ENCODE peak calls at places on chromosomes 13 and 19, in ten cellular contexts. M is fibroblast of lung, V is MM.1S, C is endothelial cell of umbilical vein, G is mammary epithelial cell, N is HCT116, S is GM12878, W is GM23248, B is GM23338, X is K562. A is an unnamed sample.

GRCh38 chr13:105220063-105220462 is 1315.4 kb downstream of the EFNB2 start:
- DNase-seq in S (no peak), V (no peak), W (no peak), C (no peak), N (no peak), G (no peak), M (peak), B (no peak), X (no peak), A (no peak)

GRCh38 chr19:30788105-30788765 is 416.1 kb downstream of the ZNF536 start:
- DNase-seq in V (no peak), W (no peak), M (no peak), S (no peak), N (no peak), B (no peak), C (no peak), X (no peak), G (no peak), A (no peak)

GRCh38 chr13:29676535-29676934 is 81.0 kb upstream of the SLC7A1 start:
- DNase-seq in W (peak), B (no peak), M (peak), S (no peak), N (no peak), G (peak), C (no peak), X (no peak), V (no peak), A (peak)

GRCh38 chr19:19336597-19336996 is 16.0 kb downstream of the MAU2 start:
- DNase-seq in S (no peak), X (no peak), V (no peak), G (no peak), N (no peak), M (no peak), C (no peak), W (no peak), B (no peak), A (no peak)

GRCh38 chr19:18596752-18597157 is 8.2 kb downstream of the REX1BD start:
- DNase-seq in X (peak), G (no peak), V (no peak), W (peak), S (no peak), B (peak), C (peak), M (no peak), N (peak), A (no peak)

GRCh38 chr13:58907347-58907746 is 1256.4 kb downstream of the DIAPH3 start:
- DNase-seq in V (no peak), W (no peak), B (no peak), M (no peak), X (no peak), G (no peak), C (no peak), S (no peak), N (no peak), A (no peak)

GRCh38 chr19:3135961-3136683 is at the start of gene GNA15:
- DNase-seq in X (no peak), M (no peak), C (no peak), G (peak), W (no peak), B (no peak), N (no peak), V (no peak), S (no peak), A (no peak)

GRCh38 chr13:113209336-113209879 is at the start of gene CUL4A:
- DNase-seq in S (no peak), G (peak), X (peak), C (no peak), V (peak), B (peak), N (peak), W (peak), M (peak), A (peak)

GRCh38 chr13:47426126-47426849 is 529.4 kb upstream of the HTR2A start:
- DNase-seq in W (peak), S (no peak), B (no peak), M (peak), C (no peak), N (no peak), V (no peak), X (no peak), G (peak), A (no peak)

GRCh38 chr19:19405919-19406877 is 723 bp downstream of the GATAD2A start:
- DNase-seq in S (no peak), B (peak), N (no peak), X (peak), M (peak), W (peak), G (peak), V (peak), C (peak), A (peak)

GRCh38 chr19:28980236-28980868 is 232.6 kb downstream of the UQCRFS1 start:
- DNase-seq in G (no peak), B (peak), S (no peak), X (no peak), V (no peak), N (no peak), W (peak), C (no peak), M (no peak), A (no peak)

GRCh38 chr19:2239771-2240770 is 3.4 kb downstream of the SF3A2 start:
- DNase-seq in G (no peak), V (peak), C (peak), M (peak), W (peak), N (no peak), X (peak), B (peak), S (no peak), A (no peak)

GRCh38 chr19:19488041-19488874 is 27.1 kb downstream of the TSSK6 start:
- DNase-seq in M (peak), W (peak), C (peak), S (no peak), V (no peak), G (no peak), X (peak), B (peak), N (no peak), A (no peak)

GRCh38 chr13:44726214-44726613 is 150.1 kb upstream of the TSC22D1 start:
- DNase-seq in G (peak), X (no peak), S (no peak), C (no peak), W (peak), M (peak), B (no peak), V (no peak), N (no peak), A (no peak)

GRCh38 chr13:89375839-89376238 is 1704.7 kb downstream of the SLITRK5 start:
- DNase-seq in G (peak), C (peak), V (no peak), X (no peak), B (no peak), W (peak), M (peak), S (no peak), N (no peak), A (no peak)

GRCh38 chr19:29971648-29972047 is 29.6 kb downstream of the URI1 start:
- DNase-seq in M (no peak), X (no peak), W (no peak), C (no peak), S (no peak), N (no peak), G (no peak), V (no peak), B (no peak), A (no peak)

GRCh38 chr13:112133489-112134149 is 66.7 kb downstream of the SOX1 start:
- DNase-seq in B (no peak), W (no peak), V (no peak), S (no peak), N (no peak), X (no peak), C (no peak), G (no peak), M (no peak), A (no peak)

GRCh38 chr13:97403893-97404683 is 29.9 kb upstream of the RAP2A start:
- DNase-seq in N (no peak), B (no peak), V (no peak), S (no peak), M (no peak), W (peak), G (no peak), X (no peak), C (no peak), A (no peak)

GRCh38 chr13:30325668-30326067 is 18.3 kb upstream of the KATNAL1 start:
- DNase-seq in W (no peak), V (no peak), X (no peak), M (no peak), C (no peak), N (no peak), B (no peak), S (no peak), G (no peak), A (no peak)

GRCh38 chr19:54662730-54663129 is at the start of gene LILRB4:
- DNase-seq in B (no peak), G (no peak), S (no peak), M (no peak), N (no peak), X (peak), V (peak), W (no peak), C (no peak), A (no peak)

GRCh38 chr19:38784224-38784623 is 4.8 kb upstream of the LGALS7B start:
- DNase-seq in C (no peak), V (no peak), M (peak), B (no peak), G (no peak), N (no peak), S (no peak), W (no peak), X (no peak), A (no peak)

GRCh38 chr13:86020350-86021002 is 221.3 kb upstream of the SLITRK6 start:
- DNase-seq in W (peak), B (no peak), S (no peak), M (peak), N (no peak), G (peak), V (no peak), X (no peak), C (no peak), A (no peak)

GRCh38 chr13:98681017-98681416 is 71.5 kb downstream of the SLC15A1 start:
- DNase-seq in M (no peak), S (no peak), C (no peak), V (no peak), X (no peak), B (no peak), W (no peak), G (no peak), N (no peak), A (no peak)

GRCh38 chr19:13430790-13431582 is 75.3 kb downstream of the CACNA1A start:
- DNase-seq in X (peak), S (no peak), B (peak), M (peak), V (peak), C (peak), N (peak), G (peak), W (peak), A (no peak)

GRCh38 chr13:103731959-103732358 is 665.7 kb upstream of the SLC10A2 start:
- DNase-seq in B (no peak), V (no peak), N (no peak), C (no peak), X (no peak), G (no peak), M (no peak), S (no peak), W (no peak), A (no peak)

GRCh38 chr19:27746691-27747380 is 1466.1 kb downstream of the UQCRFS1 start:
- DNase-seq in W (peak), G (peak), M (peak), C (no peak), V (peak), X (peak), B (peak), N (no peak), S (no peak), A (no peak)

GRCh38 chr13:25561842-25562241 is 190.1 kb downstream of the ATP8A2 start:
- DNase-seq in M (no peak), X (no peak), G (no peak), V (no peak), S (no peak), C (no peak), B (no peak), N (no peak), W (no peak), A (no peak)

GRCh38 chr19:7515471-7516226 is at the start of gene ZNF358:
- DNase-seq in G (no peak), V (peak), M (peak), N (no peak), X (peak), S (no peak), B (peak), W (peak), C (peak), A (peak)

GRCh38 chr13:113919761-113920160 is 54.1 kb downstream of the C13orf46 start:
- DNase-seq in C (no peak), B (no peak), S (no peak), N (no peak), V (no peak), M (no peak), W (no peak), G (no peak), X (no peak), A (no peak)

GRCh38 chr13:31045621-31046081 is 113.2 kb downstream of the TEX26 start:
- DNase-seq in G (peak), X (peak), C (peak), M (peak), W (peak), V (no peak), B (no peak), S (peak), N (peak), A (peak)

GRCh38 chr13:70432276-70432805 is 324.1 kb upstream of the KLHL1 start:
- DNase-seq in B (peak), M (no peak), V (no peak), N (no peak), C (no peak), W (no peak), S (no peak), X (no peak), G (no peak), A (no peak)

GRCh38 chr19:48926909-48927308 is 6.6 kb upstream of the DHDH start:
- DNase-seq in S (no peak), X (peak), W (peak), M (peak), C (peak), V (no peak), B (no peak), G (peak), N (peak), A (peak)

GRCh38 chr13:45630791-45631190 is 15.3 kb upstream of the ERICH6B start:
- DNase-seq in C (no peak), B (no peak), V (no peak), N (no peak), M (peak), G (peak), W (peak), X (no peak), S (no peak), A (no peak)

GRCh38 chr19:41696402-41697197 is 8.5 kb upstream of the CEACAM7 start:
- DNase-seq in S (no peak), N (no peak), W (peak), C (peak), X (no peak), B (peak), G (no peak), V (no peak), M (no peak), A (no peak)

GRCh38 chr13:29934531-29935308 is 84.3 kb upstream of the UBL3 start:
- DNase-seq in N (no peak), X (no peak), B (no peak), M (no peak), G (no peak), C (no peak), V (no peak), W (peak), S (no peak), A (no peak)

GRCh38 chr19:4367336-4367723 is 24.0 kb downstream of the MPND start:
- DNase-seq in W (no peak), G (no peak), B (no peak), S (no peak), C (no peak), M (no peak), X (no peak), N (no peak), V (no peak), A (no peak)

GRCh38 chr19:4366666-4367335 is 23.4 kb downstream of the MPND start:
- DNase-seq in V (no peak), C (no peak), B (no peak), S (no peak), M (no peak), G (no peak), X (no peak), N (no peak), W (no peak), A (no peak)

GRCh38 chr19:4365341-4365740 is 22.0 kb downstream of the MPND start:
- DNase-seq in N (no peak), B (no peak), S (no peak), G (no peak), C (no peak), M (no peak), V (no peak), X (no peak), W (no peak), A (no peak)

GRCh38 chr19:4367781-4368127 is 24.4 kb downstream of the MPND start:
- DNase-seq in S (no peak), N (no peak), V (no peak), B (no peak), M (no peak), C (no peak), W (no peak), X (no peak), G (no peak), A (no peak)

DNA sequence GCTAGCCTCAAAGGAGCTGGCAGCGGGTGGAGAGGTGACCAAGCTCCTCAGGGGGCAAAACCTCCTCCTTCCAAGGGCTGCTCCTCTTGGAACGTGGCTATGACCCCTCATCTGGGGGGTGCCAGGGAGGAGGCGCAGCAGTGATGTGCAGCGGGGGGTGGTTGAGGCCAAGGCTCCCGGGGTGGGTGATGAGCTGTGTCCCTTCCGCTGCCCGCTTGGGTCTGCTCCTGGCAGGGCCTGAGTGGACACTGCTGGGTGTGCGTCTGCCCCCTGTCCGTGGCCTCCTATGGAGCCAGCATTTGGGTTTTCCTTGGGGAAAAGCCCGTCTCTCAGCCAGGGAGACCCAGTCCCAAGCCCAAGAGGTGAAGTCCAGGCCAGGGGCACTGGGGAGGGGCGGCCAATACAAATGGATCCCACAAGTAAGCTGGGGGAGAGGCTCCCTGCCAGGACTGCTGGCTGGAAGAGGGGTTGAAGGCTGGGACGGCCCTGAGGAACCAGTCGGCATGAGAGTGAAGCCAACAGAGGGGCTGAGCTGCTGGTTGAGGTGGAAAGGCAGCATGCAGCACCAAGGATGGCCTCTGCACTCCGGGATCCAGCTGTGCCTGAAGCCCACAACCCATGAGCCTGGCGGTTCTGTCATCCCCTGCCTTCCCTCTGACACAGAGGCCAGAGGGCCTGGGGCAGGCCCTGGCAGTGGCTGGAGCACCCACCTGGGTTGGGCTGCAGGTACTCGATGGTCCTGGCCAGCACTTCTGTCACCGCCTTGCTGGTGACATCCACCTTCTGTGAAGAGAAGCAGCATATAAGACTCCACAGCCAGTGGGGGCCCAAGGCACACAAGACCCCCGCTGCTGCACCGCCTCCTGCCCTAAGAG is 22.7 kb downstream of the MPND start:
- DNase-seq in B (no peak), V (no peak), C (no peak), N (no peak), G (no peak), S (no peak), M (no peak), X (no peak), W (no peak), A (no peak)
- H3K4me2 ChIP-seq in B (no peak), V (no peak), C (no peak), N (no peak), G (no peak), S (no peak), M (no peak), X (no peak), W (no peak), A (no peak)

DNA sequence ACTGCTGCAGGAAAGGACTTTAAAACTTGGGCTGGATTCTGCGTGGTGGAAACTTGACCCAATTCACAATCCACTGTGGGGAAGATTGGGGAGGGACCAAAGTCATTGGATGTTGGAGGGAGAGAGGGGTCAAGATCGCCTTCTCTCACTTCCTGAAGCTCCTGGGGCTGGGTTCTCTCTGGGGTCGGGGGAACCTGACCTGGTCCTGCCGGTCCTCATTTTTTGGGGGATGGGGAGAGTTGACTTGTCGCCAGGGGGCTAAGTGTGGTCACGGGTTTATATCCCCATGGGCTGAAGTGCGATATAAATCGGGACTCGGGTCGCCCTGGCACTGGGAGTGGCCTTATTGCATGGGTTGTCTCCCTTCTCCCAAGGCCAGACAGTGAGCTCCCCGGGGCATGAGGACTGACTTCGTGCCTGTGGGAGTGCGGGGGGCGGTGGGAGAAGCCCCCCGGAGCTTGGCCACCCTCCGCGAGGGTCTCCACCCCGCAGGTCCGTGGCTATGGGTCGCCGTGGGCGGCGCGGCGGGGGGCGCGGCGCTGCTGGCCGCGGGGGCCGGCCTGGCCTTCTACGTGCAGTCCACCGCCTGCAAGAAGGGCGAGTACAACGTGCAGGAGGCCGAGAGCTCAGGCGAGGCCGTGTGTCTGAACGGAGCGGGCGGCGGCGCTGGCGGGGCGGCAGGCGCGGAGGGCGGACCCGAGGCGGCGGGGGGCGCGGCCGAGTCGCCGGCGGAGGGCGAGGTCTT is 6.3 kb downstream of the ICAM5 start:
- DNase-seq in N (no peak), S (no peak), M (no peak), X (no peak), W (peak), G (no peak), V (no peak), B (peak), C (no peak), A (no peak)
- TF ChIP-seq EZH2 in N (no peak), S (no peak), M (peak), X (no peak), W (no peak), G (no peak), V (no peak), B (peak), C (no peak), A (no peak)

DNA sequence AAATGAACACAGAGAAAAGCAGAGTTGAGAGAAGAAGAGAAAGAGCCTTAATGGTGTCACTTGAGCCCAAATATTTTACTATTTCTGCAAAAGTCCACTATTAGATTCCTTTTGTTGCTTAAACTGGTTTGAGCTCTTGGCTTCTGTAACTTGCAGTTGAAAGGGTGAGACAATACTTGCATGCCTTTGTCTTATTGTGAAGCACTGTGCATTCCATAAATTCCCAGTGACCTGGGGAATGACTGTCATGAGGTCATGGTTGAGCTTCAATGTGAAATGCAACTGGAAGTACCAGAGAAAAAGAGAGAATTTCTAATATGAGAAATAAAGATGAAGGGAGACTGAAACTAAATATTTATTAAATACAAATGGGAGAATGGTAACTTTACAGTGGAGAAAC is 310.9 kb downstream of the TDRD3 start:
- DNase-seq in W (no peak), V (no peak), C (no peak), G (no peak), B (peak), N (no peak), S (no peak), X (no peak), M (no peak), A (no peak)
- H3K4me2 ChIP-seq in W (no peak), V (no peak), C (no peak), G (no peak), B (no peak), N (no peak), S (no peak), X (no peak), M (no peak), A (no peak)

GRCh38 chr19:719636-720377 is 11.1 kb downstream of the PALM start:
- DNase-seq in B (peak), G (no peak), W (no peak), V (no peak), S (no peak), M (no peak), C (no peak), X (peak), N (no peak), A (no peak)
- TF ChIP-seq EZH2 in B (no peak), G (no peak), W (no peak), V (no peak), S (no peak), M (no peak), C (no peak), X (no peak), N (no peak), A (no peak)

DNA sequence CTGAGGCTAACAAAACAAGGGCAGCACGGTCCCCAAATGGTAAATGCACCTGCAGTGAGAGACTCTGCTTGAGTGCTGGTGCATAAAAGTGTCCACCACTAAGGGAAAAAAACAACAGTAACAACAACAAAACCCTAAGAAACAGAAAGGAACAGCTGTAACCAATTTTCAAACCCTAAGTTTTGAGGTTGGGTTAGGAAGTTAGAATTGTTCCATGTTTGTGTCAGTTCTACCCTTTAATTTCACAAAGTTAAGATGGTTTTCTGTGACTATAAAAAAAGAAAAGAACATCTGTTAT is 234.8 kb downstream of the PCDH9 start:
- DNase-seq in V (peak), W (no peak), G (no peak), M (no peak), B (no peak), N (no peak), S (no peak), X (no peak), C (no peak), A (no peak)
- H3K4me2 ChIP-seq in V (peak), W (no peak), G (no peak), M (no peak), B (no peak), N (no peak), S (no peak), X (peak), C (no peak), A (no peak)